ENCODE peak calls at places on chromosomes 1 and 21, in four cellular contexts. V is testis, L is heart left ventricle, Q is IMR-90. G is an unnamed sample.

GRCh38 chr1:99327357-99327756 is 63.1 kb downstream of the PLPPR4 start:
- DNase-seq in Q (no peak), V (no peak), L (no peak), G (no peak)

GRCh38 chr1:166544036-166544435 is 295.2 kb upstream of the POGK start:
- DNase-seq in Q (no peak), V (no peak), L (no peak), G (no peak)

GRCh38 chr1:203099760-203100159 is 13.9 kb upstream of the MYOG start:
- DNase-seq in Q (no peak), V (peak; percentile 58), L (no peak), G (no peak)

GRCh38 chr1:219000606-219001005 is 173.1 kb upstream of the LYPLAL1 start:
- DNase-seq in V (no peak), Q (peak; percentile 27), L (no peak), G (no peak)

GRCh38 chr21:14759285-14759684 is 213.2 kb upstream of the SAMSN1 start:
- DNase-seq in Q (no peak), V (no peak), L (no peak), G (no peak)

GRCh38 chr1:171655215-171656116 is 3.0 kb upstream of the MYOC start:
- DNase-seq in V (peak; percentile 88), L (peak; percentile 86), Q (peak; percentile 48), G (peak; percentile 94)

GRCh38 chr1:74517599-74518051 is 5.2 kb upstream of the LRRC53 start:
- DNase-seq in Q (no peak), V (no peak), L (no peak), G (no peak)

GRCh38 chr1:155979525-155980343 is 1.4 kb upstream of the ARHGEF2 start:
- DNase-seq in Q (no peak), V (no peak), L (peak; percentile 75), G (peak; percentile 69)

GRCh38 chr1:160048335-160048734 is 16.5 kb upstream of the PIGM start:
- DNase-seq in L (no peak), V (no peak), Q (no peak), G (no peak)

GRCh38 chr1:152034654-152035405 is 2.0 kb downstream of the S100A11 start:
- DNase-seq in L (peak; percentile 40), Q (peak; percentile 59), V (peak; percentile 60), G (peak; percentile 71)

GRCh38 chr1:28450561-28450960 is 55.3 kb upstream of the RCC1 start:
- DNase-seq in L (no peak), V (no peak), Q (no peak), G (no peak)

GRCh38 chr1:174074757-174075156 is 52.6 kb upstream of the RC3H1 start:
- DNase-seq in L (no peak), V (no peak), Q (peak; percentile 55), G (no peak)

GRCh38 chr1:24414884-24415333 is 693 bp upstream of the NIPAL3 start:
- DNase-seq in L (no peak), V (no peak), Q (no peak), G (no peak)

GRCh38 chr1:223358826-223359225 is 5.2 kb downstream of the SUSD4 start:
- DNase-seq in V (no peak), Q (no peak), L (no peak), G (no peak)

GRCh38 chr1:110212165-110213142 is 2.3 kb downstream of the KCNC4 start:
- DNase-seq in V (no peak), L (no peak), Q (no peak), G (no peak)

GRCh38 chr21:15430023-15430422 is 299.8 kb upstream of the USP25 start:
- DNase-seq in L (no peak), Q (no peak), V (no peak), G (peak; percentile 23)

GRCh38 chr21:34582506-34583150 is 32.3 kb downstream of the RCAN1 start:
- DNase-seq in V (peak; percentile 31), L (peak; percentile 40), Q (peak; percentile 65), G (peak; percentile 74)

GRCh38 chr1:152951711-152952110 is 4.7 kb downstream of the SPRR5 start:
- DNase-seq in L (no peak), V (no peak), Q (no peak), G (no peak)

GRCh38 chr1:63931468-63931867 is 157.7 kb downstream of the ROR1 start:
- DNase-seq in L (no peak), Q (peak; percentile 79), V (no peak), G (no peak)

GRCh38 chr1:59107916-59108315 is 189.0 kb upstream of the FGGY start:
- DNase-seq in L (no peak), V (no peak), Q (no peak), G (no peak)

GRCh38 chr1:210233495-210234253 is 1.1 kb downstream of the SERTAD4 start:
- DNase-seq in V (no peak), L (peak; percentile 45), Q (peak; percentile 52), G (peak; percentile 53)

GRCh38 chr1:161304927-161305871 is 4.6 kb downstream of the MPZ start:
- DNase-seq in Q (no peak), L (no peak), V (no peak), G (no peak)

GRCh38 chr1:12275370-12275769 is 45.5 kb downstream of the VPS13D start:
- DNase-seq in Q (no peak), V (peak; percentile 46), L (no peak), G (peak; percentile 54)

GRCh38 chr1:239125027-239125426 is 261.3 kb upstream of the CHRM3 start:
- DNase-seq in L (no peak), V (no peak), Q (no peak), G (peak; percentile 2)

GRCh38 chr21:46244602-46245001 is 16.0 kb upstream of the LSS start:
- DNase-seq in L (no peak), Q (no peak), V (no peak), G (no peak)

GRCh38 chr21:46243325-46243724 is 14.8 kb upstream of the LSS start:
- DNase-seq in Q (no peak), L (no peak), V (no peak), G (no peak)

GRCh38 chr21:46246345-46246744 is 17.8 kb upstream of the LSS start:
- DNase-seq in L (no peak), Q (no peak), V (no peak), G (no peak)

GRCh38 chr21:46243865-46244490 is 15.4 kb upstream of the LSS start:
- DNase-seq in Q (no peak), V (no peak), L (no peak), G (no peak)

GRCh38 chr21:46245213-46245915 is 16.8 kb upstream of the LSS start:
- DNase-seq in V (no peak), Q (no peak), L (no peak), G (no peak)
- H3K4me3 ChIP-seq in V (no peak overlapping the region), Q (no peak overlapping the region), L (no peak overlapping the region), G (no peak overlapping the region)

GRCh38 chr1:39406533-39407478 is 84.6 kb upstream of the BMP8A start:
- DNase-seq in Q (peak; percentile 70), L (no peak), V (peak; percentile 50), G (peak; percentile 81)
- H3K4me1 ChIP-seq in Q (peaks cover 24% of the 10 kb centered on the region), L (peaks cover 46% of the 10 kb centered on the region), V (peaks cover 67% of the 10 kb centered on the region), G (peaks cover 20% of the 10 kb centered on the region)

GRCh38 chr1:38806090-38806489 is 53.5 kb downstream of the RRAGC start:
- DNase-seq in Q (no peak), V (no peak), L (no peak), G (no peak)
- H3K27me3 ChIP-seq in Q (peaks cover 32% of the 10 kb centered on the region), V (no peaks in the 10 kb centered on the region), L (peaks cover 13% of the 10 kb centered on the region), G (peaks cover 56% of the 10 kb centered on the region)

GRCh38 chr1:226735576-226735975 is 3.5 kb downstream of the ITPKB start:
- DNase-seq in Q (no peak), V (no peak), L (no peak), G (no peak)
- H3K4me3 ChIP-seq in Q (no peak overlapping the region), V (no peak overlapping the region), L (peak overlapping the region; percentile 69), G (no peak overlapping the region)

GRCh38 chr21:46021978-46022544 is 40.5 kb downstream of the COL6A1 start:
- DNase-seq in L (no peak), Q (no peak), V (peak; percentile 62), G (no peak)
- H3K4me1 ChIP-seq in L (no peaks in the 10 kb centered on the region), Q (peaks cover 4% of the 10 kb centered on the region), V (peaks cover 4% of the 10 kb centered on the region), G (peaks cover 23% of the 10 kb centered on the region)